ENCODE peak calls at places on chromosomes 4 and X, in four cellular contexts. G is Karpas-422, E is GM12878, S is GM23248. H is an unnamed sample. For H3K36me3, the result is how much of the 10 kb centered on the place peaks cover.

GRCh38 chr4:77818077-77818666 is 996 bp downstream of the CNOT6L start:
- DNase-seq in G (peak), E (no peak), S (peak), H (peak)

GRCh38 chr4:88159137-88159725 is 792 bp upstream of the ABCG2 start:
- DNase-seq in G (no peak), E (no peak), S (peak), H (peak)

GRCh38 chrX:49101629-49101984 is 21.9 kb upstream of the WDR45 start:
- DNase-seq in G (peak), E (no peak), S (no peak), H (no peak)

GRCh38 chr4:90542216-90542615 is 415.0 kb downstream of the CCSER1 start:
- DNase-seq in G (no peak), E (no peak), S (no peak), H (no peak)

GRCh38 chrX:113330416-113330815 is 489.8 kb upstream of the AMOT start:
- DNase-seq in G (no peak), E (no peak), S (peak), H (no peak)

GRCh38 chr4:153782567-153782966 is 6.3 kb downstream of the SFRP2 start:
- DNase-seq in G (no peak), E (no peak), S (no peak), H (peak)

GRCh38 chr4:10861036-10861435 is 176.5 kb upstream of the CLNK start:
- DNase-seq in G (no peak), E (no peak), S (no peak), H (no peak)

GRCh38 chr4:32196950-32197688 is 1477.0 kb downstream of the PCDH7 start:
- DNase-seq in G (no peak), E (no peak), S (no peak), H (no peak)

GRCh38 chr4:78659264-78659663 is 107.7 kb downstream of the ANXA3 start:
- DNase-seq in G (no peak), E (no peak), S (no peak), H (peak)

GRCh38 chr4:94472056-94472826 is 20.5 kb downstream of the PDLIM5 start:
- DNase-seq in G (no peak), E (no peak), S (peak), H (peak)

GRCh38 chrX:10615931-10616780 is 4.2 kb downstream of the MID1 start:
- DNase-seq in G (peak), E (no peak), S (peak), H (peak)

GRCh38 chr4:132240094-132240493 is 909.0 kb upstream of the PCDH10 start:
- DNase-seq in G (no peak), E (no peak), S (no peak), H (no peak)

GRCh38 chrX:51614353-51614752 is 4.4 kb downstream of the CENPVL3 start:
- DNase-seq in G (peak), E (no peak), S (peak), H (peak)

GRCh38 chr4:121696140-121696640 is 590 bp downstream of the ANXA5 start:
- DNase-seq in G (peak), E (no peak), S (peak), H (peak)

GRCh38 chr4:6768539-6768905 is 14.0 kb upstream of the KIAA0232 start:
- DNase-seq in G (no peak), E (no peak), S (peak), H (peak)

GRCh38 chr4:38109370-38109769 is 149.2 kb downstream of the PTTG2 start:
- DNase-seq in G (no peak), E (no peak), S (no peak), H (no peak)
- H3K36me3 ChIP-seq in G (under half), E (under half), S (under half), H (under half)

GRCh38 chr4:1201851-1202525 is 29.6 kb upstream of the SPON2 start:
- DNase-seq in G (no peak), E (peak), S (peak), H (peak)
- H3K9ac ChIP-seq in G (peak), E (peak), S (no peak), H (peak)

GRCh38 chr4:108906006-108906405 is 143.2 kb upstream of the ETNPPL start:
- DNase-seq in G (no peak), E (no peak), S (no peak), H (no peak)

GRCh38 chr4:108903464-108904221 is 140.8 kb upstream of the ETNPPL start:
- DNase-seq in G (peak), E (no peak), S (no peak), H (no peak)

GRCh38 chr4:108900018-108900417 is 137.2 kb upstream of the ETNPPL start:
- DNase-seq in G (no peak), E (no peak), S (no peak), H (no peak)

GRCh38 chr4:108901271-108901670 is 138.4 kb upstream of the ETNPPL start:
- DNase-seq in G (no peak), E (no peak), S (peak), H (no peak)

GRCh38 chr4:108902769-108903168 is 139.9 kb upstream of the ETNPPL start:
- DNase-seq in G (no peak), E (no peak), S (no peak), H (no peak)
- H3K4me2 ChIP-seq in G (no peak), E (no peak), S (no peak), H (no peak)

DNA sequence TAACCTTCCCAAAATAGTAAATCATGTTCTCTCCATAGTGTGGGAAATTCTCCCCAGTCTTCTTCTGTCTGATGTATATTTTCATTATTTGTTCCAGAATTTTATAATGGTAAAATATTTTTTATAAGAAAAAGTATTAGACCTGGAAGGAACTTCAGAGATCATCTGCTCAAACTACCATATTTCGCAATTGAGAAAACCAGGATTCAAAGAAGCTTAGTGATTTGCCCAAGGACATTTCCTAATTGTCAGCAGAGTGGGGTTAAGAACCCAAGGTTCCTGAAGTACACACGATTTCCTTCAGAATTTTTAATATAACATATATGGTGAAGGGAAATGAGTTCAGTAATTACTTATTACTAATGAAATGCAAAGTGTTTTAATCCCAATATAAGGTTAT is 24.1 kb downstream of the OCIAD1 start:
- DNase-seq in G (no peak), E (no peak), S (no peak), H (no peak)
- H3K36me3 ChIP-seq in G (half or more), E (under half), S (under half), H (under half)

DNA sequence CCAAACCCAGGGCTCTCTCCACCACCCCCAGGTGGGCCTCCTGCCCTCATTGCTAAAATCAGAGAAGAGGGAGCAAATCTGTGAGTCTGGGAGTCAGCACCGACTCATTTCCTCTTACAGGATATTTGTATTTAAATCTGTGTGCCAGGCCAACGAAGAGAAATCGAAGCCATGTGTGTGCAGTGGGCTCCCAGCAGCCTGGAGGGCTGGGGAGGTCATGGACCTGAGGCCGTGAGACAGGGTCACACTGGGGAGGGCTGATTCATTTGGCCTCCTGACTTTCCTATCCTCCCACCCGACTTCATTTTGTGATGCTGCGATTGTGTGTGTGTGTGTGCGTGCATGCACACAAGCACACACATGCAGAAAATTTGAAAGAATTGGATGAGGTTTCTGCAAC is 48.6 kb upstream of the STX18 start:
- DNase-seq in G (no peak), E (no peak), S (peak), H (peak)
- H3K9ac ChIP-seq in G (no peak), E (no peak), S (peak), H (no peak)

GRCh38 chr4:37516057-37516775 is 170.0 kb downstream of the RELL1 start:
- DNase-seq in G (no peak), E (no peak), S (peak), H (peak)
- H3K4me2 ChIP-seq in G (no peak), E (no peak), S (peak), H (no peak)

GRCh38 chr4:531076-531475 is 32.1 kb downstream of the PIGG start:
- DNase-seq in G (no peak), E (no peak), S (no peak), H (no peak)
- H3K36me3 ChIP-seq in G (half or more), E (under half), S (under half), H (under half)

GRCh38 chr4:173564461-173564860 is 34.4 kb upstream of the HAND2 start:
- DNase-seq in G (no peak), E (no peak), S (no peak), H (no peak)

GRCh38 chr4:173556398-173557131 is 26.5 kb upstream of the HAND2 start:
- DNase-seq in G (no peak), E (no peak), S (peak), H (no peak)

DNA sequence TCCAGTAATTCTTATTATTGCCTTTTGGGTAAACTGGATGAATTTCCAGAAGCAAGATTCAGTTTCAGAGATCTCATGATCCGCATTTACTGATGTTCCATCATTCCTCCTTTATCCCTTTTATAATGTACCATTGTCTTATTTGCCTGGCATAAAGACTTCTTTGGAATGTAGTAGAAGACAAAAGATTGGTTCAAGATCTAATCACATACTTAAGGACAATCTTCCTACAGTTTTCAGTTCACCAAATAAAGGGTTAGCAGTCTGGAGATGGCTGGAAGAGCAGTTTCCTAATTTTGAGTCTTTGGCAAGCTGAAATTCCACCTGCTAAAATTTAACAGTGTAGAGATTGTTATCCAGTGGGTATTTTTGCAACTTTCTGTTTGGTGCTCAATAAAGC is 30.9 kb upstream of the HAND2 start:
- DNase-seq in G (no peak), E (no peak), S (no peak), H (no peak)
- H3K9ac ChIP-seq in G (no peak), E (no peak), S (no peak), H (no peak)